ENCODE peak calls at places on chromosomes 12 and 14, in ten cellular contexts. F is fibroblast of mammary gland, O is breast epithelium, T is left ventricle myocardium inferior, G is GM23338, L is heart right ventricle, C is GM12864, Z is vagina, P is gastrocnemius medialis, U is GM12878. E is an unnamed sample.
A peak's percentile ranks its signal among the peaks of the same experiment; 100 is the strongest.

GRCh38 chr12:59425798-59426197 is 170.0 kb upstream of the SLC16A7 start:
- DNase-seq in F (peak; percentile 74), O (no peak), T (no peak), G (no peak), L (no peak), C (no peak), Z (no peak), P (no peak), U (no peak), E (no peak)

GRCh38 chr12:38516418-38516817 is 199.8 kb downstream of the ALG10B start:
- DNase-seq in F (no peak), O (no peak), T (no peak), G (no peak), L (no peak), C (no peak), Z (no peak), P (no peak), U (no peak), E (no peak)

GRCh38 chr14:55764784-55765183 is 184.8 kb downstream of the KTN1 start:
- DNase-seq in F (no peak), O (no peak), T (no peak), G (no peak), L (no peak), C (no peak), Z (no peak), P (no peak), U (no peak), E (no peak)

GRCh38 chr12:67286257-67286656 is 17.1 kb downstream of the CAND1 start:
- DNase-seq in F (no peak), O (no peak), T (no peak), G (no peak), L (no peak), C (no peak), Z (no peak), P (no peak), U (no peak), E (no peak)

GRCh38 chr12:117018276-117018675 is 80.9 kb downstream of the TESC start:
- DNase-seq in F (no peak), O (no peak), T (no peak), G (no peak), L (no peak), C (no peak), Z (no peak), P (no peak), U (no peak), E (no peak)

GRCh38 chr14:52356025-52356424 is 41.9 kb downstream of the PTGER2 start:
- DNase-seq in F (peak; percentile 52), O (no peak), T (no peak), G (no peak), L (no peak), C (no peak), Z (no peak), P (no peak), U (no peak), E (no peak)

GRCh38 chr12:54033106-54033979 is 493 bp downstream of the HOXC5 start:
- DNase-seq in F (peak; percentile 60), O (no peak), T (no peak), G (peak; percentile 47), L (no peak), C (no peak), Z (no peak), P (no peak), U (no peak), E (no peak)

GRCh38 chr14:64502476-64503183 is 1.0 kb downstream of the ZBTB25 start:
- DNase-seq in F (peak; percentile 18), O (peak; percentile 57), T (no peak), G (peak; percentile 50), L (no peak), C (no peak), Z (no peak), P (no peak), U (no peak), E (no peak)

GRCh38 chr14:53193193-53193592 is 40.1 kb upstream of the DDHD1 start:
- DNase-seq in F (peak; percentile 59), O (no peak), T (no peak), G (no peak), L (no peak), C (no peak), Z (no peak), P (no peak), U (no peak), E (no peak)

GRCh38 chr12:79183003-79183402 is 318.4 kb downstream of the SYT1 start:
- DNase-seq in F (no peak), O (no peak), T (no peak), G (no peak), L (no peak), C (no peak), Z (no peak), P (no peak), U (no peak), E (no peak)

GRCh38 chr12:10205251-10205807 is 7.3 kb upstream of the GABARAPL1 start:
- DNase-seq in F (no peak), O (no peak), T (no peak), G (no peak), L (no peak), C (no peak), Z (no peak), P (no peak), U (no peak), E (no peak)

GRCh38 chr14:89960895-89961294 is 5.2 kb downstream of the TDP1 start:
- DNase-seq in F (no peak), O (no peak), T (no peak), G (no peak), L (no peak), C (no peak), Z (no peak), P (no peak), U (no peak), E (no peak)

GRCh38 chr14:86510503-86510902 is 980.6 kb downstream of the FLRT2 start:
- DNase-seq in F (no peak), O (no peak), T (no peak), G (no peak), L (no peak), C (no peak), Z (no peak), P (no peak), U (no peak), E (no peak)

GRCh38 chr14:102264775-102265174 is 40.2 kb downstream of the MOK start:
- DNase-seq in F (no peak), O (no peak), T (peak; percentile 52), G (no peak), L (peak; percentile 34), C (no peak), Z (no peak), P (no peak), U (no peak), E (no peak)

GRCh38 chr12:95417372-95417771 is 56.6 kb upstream of the METAP2 start:
- DNase-seq in F (peak; percentile 36), O (no peak), T (no peak), G (no peak), L (no peak), C (no peak), Z (no peak), P (no peak), U (no peak), E (no peak)

GRCh38 chr14:35117112-35117511 is 4.7 kb downstream of the PPP2R3C start:
- DNase-seq in F (no peak), O (no peak), T (no peak), G (no peak), L (no peak), C (no peak), Z (no peak), P (no peak), U (no peak), E (no peak)

DNA sequence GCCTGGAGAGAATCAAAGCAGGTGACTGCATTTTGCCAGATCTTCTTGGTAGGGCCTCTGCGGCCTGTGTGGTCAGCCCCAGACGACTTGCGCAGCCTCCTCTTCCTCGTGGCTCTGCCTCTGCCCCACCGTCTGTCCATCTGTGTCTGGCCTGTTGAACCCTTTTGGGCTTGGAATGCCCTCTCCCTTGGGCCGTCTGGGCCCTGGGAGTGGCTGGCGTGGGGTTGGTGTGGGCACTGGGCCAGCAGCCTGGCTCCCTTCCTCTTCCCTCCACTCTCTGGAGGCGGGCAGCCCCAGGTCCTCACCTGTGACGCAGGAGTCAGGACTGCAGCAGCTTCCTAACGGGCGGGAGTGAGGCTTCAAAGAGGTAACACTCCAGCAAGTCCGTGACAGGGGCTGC is 9.7 kb upstream of the CCDC197 start:
- DNase-seq in F (no peak), O (no peak), T (no peak), G (peak; percentile 24), L (peak; percentile 52), C (no peak), Z (no peak), P (no peak), U (no peak), E (no peak)
- H3K4me3 ChIP-seq in F (no peak overlapping the region), O (no peak overlapping the region), T (peak overlapping the region; percentile 50), G (no peak overlapping the region), L (no peak overlapping the region), C (no peak overlapping the region), Z (no peak overlapping the region), P (peak overlapping the region; percentile 42), U (no peak overlapping the region), E (no peak overlapping the region)

GRCh38 chr12:48978291-48978740 is at the start of gene WNT1:
- DNase-seq in F (no peak), O (no peak), T (no peak), G (no peak), L (no peak), C (no peak), Z (no peak), P (no peak), U (no peak), E (no peak)
- TF ChIP-seq CTCF in F (no peak), O (no peak), T (peak; percentile 42), G (no peak), L (peak; percentile 41), C (no peak), Z (no peak), P (no peak), U (no peak), E (no peak)

DNA sequence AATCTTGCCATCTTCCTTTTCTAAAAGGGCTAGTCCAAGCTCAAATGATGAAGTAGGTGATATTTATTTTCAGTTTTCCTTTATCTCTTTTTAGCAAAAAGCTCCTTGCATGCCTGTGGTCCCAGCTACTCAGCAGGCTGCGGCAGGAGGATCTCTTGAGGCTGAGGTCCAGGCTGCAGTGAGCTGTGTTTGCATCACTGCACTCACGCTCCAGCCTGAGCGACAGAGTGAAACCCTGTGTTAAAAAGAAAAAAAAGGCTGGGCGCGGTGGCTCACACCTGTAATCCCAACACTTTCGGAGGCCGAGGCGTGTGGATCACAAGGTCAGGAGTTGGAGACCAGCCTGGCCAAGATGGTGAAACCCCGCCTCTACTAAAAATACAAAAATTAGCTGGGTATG is 5.0 kb downstream of the TMEM116 start:
- DNase-seq in F (no peak), O (no peak), T (no peak), G (no peak), L (no peak), C (no peak), Z (no peak), P (no peak), U (no peak), E (no peak)
- H3K4me3 ChIP-seq in F (no peak overlapping the region), O (no peak overlapping the region), T (no peak overlapping the region), G (no peak overlapping the region), L (no peak overlapping the region), C (no peak overlapping the region), Z (no peak overlapping the region), P (no peak overlapping the region), U (peak overlapping the region; percentile 7), E (no peak overlapping the region)

DNA sequence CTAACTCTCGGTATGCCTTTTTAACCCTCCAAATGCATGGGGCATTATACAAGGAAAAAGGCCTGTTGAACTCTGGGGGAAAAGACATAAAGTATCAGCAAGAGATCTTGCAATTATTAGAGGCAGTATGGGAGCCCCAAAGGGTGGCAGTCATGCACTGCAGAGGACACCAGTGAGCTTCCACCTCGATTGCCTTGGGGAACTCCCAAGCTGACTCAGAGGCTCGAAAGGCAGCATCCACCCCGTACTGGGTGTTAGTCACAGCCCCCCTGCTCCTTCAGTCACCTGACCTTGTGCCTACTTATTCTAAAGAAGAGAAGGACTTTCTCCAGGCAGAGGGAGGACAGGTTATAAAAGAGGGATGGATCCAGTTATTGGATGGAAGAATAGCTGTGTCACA is 781.4 kb upstream of the TMEM132C start:
- DNase-seq in F (peak; percentile 89), O (no peak), T (no peak), G (no peak), L (no peak), C (no peak), Z (no peak), P (no peak), U (no peak), E (peak; percentile 3)
- TF ChIP-seq CTCF in F (peak; percentile 52), O (no peak), T (no peak), G (peak; percentile 6), L (no peak), C (no peak), Z (no peak), P (no peak), U (no peak), E (peak; percentile 29)

E was measured in epithelial cell of proximal tubule.